ENCODE peak calls at places on chromosomes 11 and 22, in nine cellular contexts. C is A549, W is K562, H is SK-N-SH, Y is GM23338, V is HCT116, G is HepG2, N is Panc1, D is HL-60. A is an unnamed sample.

GRCh38 chr11:28833169-28833568 is 725.0 kb downstream of the METTL15 start:
- DNase-seq in C (no peak), W (no peak), H (no peak), Y (no peak), V (no peak), G (no peak), N (no peak), D (no peak), A (no peak)

GRCh38 chr11:126190792-126191191 is 20.7 kb downstream of the RPUSD4 start:
- DNase-seq in C (no peak), W (no peak), H (no peak), Y (no peak), V (no peak), G (no peak), N (no peak), D (no peak), A (no peak)

GRCh38 chr11:12606597-12606996 is 67.6 kb upstream of the TEAD1 start:
- DNase-seq in C (no peak), W (no peak), H (no peak), Y (no peak), V (no peak), G (no peak), N (no peak), D (no peak), A (no peak)

GRCh38 chr11:13535819-13536218 is 40.0 kb upstream of the PTH start:
- DNase-seq in C (no peak), W (peak), H (peak), Y (peak), V (peak), G (peak), N (no peak), D (no peak), A (no peak)

GRCh38 chr11:1548221-1549070 is 23.6 kb downstream of the DUSP8 start:
- DNase-seq in C (peak), W (no peak), H (peak), Y (peak), V (peak), G (no peak), N (peak), D (peak), A (no peak)

GRCh38 chr11:104531075-104531474 is 367.1 kb upstream of the PDGFD start:
- DNase-seq in C (peak), W (no peak), H (no peak), Y (peak), V (no peak), G (peak), N (peak), D (no peak), A (no peak)

GRCh38 chr11:66725646-66726045 is 3.4 kb downstream of the SPTBN2 start:
- DNase-seq in C (no peak), W (no peak), H (no peak), Y (peak), V (no peak), G (no peak), N (no peak), D (no peak), A (no peak)

GRCh38 chr22:25622011-25622410 is 57.5 kb downstream of the GRK3 start:
- DNase-seq in C (no peak), W (no peak), H (no peak), Y (no peak), V (no peak), G (no peak), N (no peak), D (no peak), A (no peak)

GRCh38 chr11:96474263-96474662 is 84.5 kb downstream of the JRKL start:
- DNase-seq in C (no peak), W (no peak), H (no peak), Y (no peak), V (no peak), G (no peak), N (no peak), D (no peak), A (no peak)

GRCh38 chr11:78234006-78234405 is 45.3 kb downstream of the USP35 start:
- DNase-seq in C (no peak), W (no peak), H (no peak), Y (peak), V (no peak), G (no peak), N (no peak), D (no peak), A (no peak)

GRCh38 chr11:36702330-36703054 is 104.5 kb upstream of the RAG2 start:
- DNase-seq in C (peak), W (peak), H (peak), Y (peak), V (peak), G (peak), N (peak), D (peak), A (peak)

DNA sequence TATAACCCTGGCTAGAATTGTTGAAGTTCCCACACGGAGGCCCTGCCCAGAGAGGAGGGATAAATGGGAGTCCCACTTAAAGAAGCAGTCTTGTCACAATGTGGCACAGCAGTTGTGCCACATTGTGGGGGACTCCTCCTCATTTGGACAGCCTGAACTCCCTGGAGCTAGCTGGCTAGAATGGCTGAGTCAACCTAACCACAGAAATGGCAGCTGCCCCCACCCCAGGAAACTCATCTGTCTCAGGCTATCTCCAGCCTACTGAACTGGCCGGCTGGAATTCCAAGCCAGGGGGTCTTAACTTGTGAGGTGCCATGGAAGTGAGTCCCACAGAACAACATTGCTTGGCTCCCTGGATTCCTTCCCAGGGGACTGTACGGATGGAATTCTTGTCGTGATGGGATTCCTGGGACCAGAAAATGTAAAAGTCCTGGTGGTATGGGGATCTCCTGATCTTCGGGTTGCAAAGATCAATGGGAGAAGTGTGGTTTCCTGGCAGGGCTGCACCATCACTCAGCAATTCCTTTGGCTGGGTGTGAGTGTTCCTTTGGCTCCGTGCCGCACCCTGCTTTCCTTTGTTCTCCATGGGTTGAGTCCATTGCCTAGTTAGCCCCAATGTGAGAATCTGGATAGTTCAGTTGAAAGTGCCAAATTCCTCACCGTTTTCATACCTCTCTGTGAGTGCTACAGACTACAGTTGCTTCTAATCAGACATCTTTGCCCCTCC is 791.2 kb upstream of the FAT3 start:
- DNase-seq in C (no peak), W (no peak), H (no peak), Y (no peak), V (no peak), G (no peak), N (no peak), D (no peak), A (no peak)
- TF ChIP-seq REST in C (no peak), W (no peak), H (no peak), Y (no peak), V (no peak), G (no peak), N (no peak), D (no peak), A (no peak)

GRCh38 chr11:443542-444199 is 1.9 kb upstream of the ANO9 start:
- DNase-seq in C (no peak), W (no peak), H (no peak), Y (peak), V (no peak), G (no peak), N (no peak), D (no peak), A (no peak)
- TF ChIP-seq REST in C (no peak), W (no peak), H (no peak), Y (no peak), V (no peak), G (no peak), N (no peak), D (no peak), A (no peak)

GRCh38 chr22:27988704-27989103 is 69.6 kb upstream of the PITPNB start:
- DNase-seq in C (no peak), W (no peak), H (no peak), Y (no peak), V (no peak), G (no peak), N (no peak), D (no peak), A (no peak)

GRCh38 chr22:27986459-27986858 is 67.4 kb upstream of the PITPNB start:
- DNase-seq in C (no peak), W (no peak), H (no peak), Y (no peak), V (no peak), G (no peak), N (no peak), D (no peak), A (no peak)

GRCh38 chr22:27986937-27987336 is 67.9 kb upstream of the PITPNB start:
- DNase-seq in C (no peak), W (no peak), H (no peak), Y (no peak), V (no peak), G (no peak), N (no peak), D (no peak), A (no peak)

GRCh38 chr22:27985323-27986275 is 66.5 kb upstream of the PITPNB start:
- DNase-seq in C (no peak), W (no peak), H (no peak), Y (no peak), V (no peak), G (no peak), N (no peak), D (no peak), A (no peak)

DNA sequence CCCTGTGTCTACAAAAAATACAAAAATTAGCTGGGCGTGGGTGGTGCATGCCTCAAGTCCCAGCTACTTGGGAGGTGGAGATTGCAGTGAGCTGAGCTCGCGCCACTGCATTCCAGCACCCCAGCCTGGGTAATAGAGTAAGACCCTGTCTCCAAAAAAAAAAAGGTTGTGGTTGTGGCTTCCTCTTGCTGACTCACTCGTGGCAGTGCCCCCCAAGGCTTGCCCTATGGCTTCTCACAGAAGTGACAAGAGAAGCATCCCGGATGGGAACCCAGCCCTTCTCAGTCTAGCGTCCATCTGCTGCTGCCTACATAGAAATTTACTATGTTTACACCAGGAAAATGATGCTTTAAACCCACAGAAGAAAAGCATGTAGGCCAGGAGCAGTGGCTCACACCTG is 68.5 kb upstream of the PITPNB start:
- DNase-seq in C (no peak), W (no peak), H (no peak), Y (no peak), V (no peak), G (no peak), N (no peak), D (no peak), A (no peak)
- TF ChIP-seq REST in C (no peak), W (no peak), H (no peak), Y (no peak), V (no peak), G (no peak), N (no peak), D (no peak), A (no peak)

DNA sequence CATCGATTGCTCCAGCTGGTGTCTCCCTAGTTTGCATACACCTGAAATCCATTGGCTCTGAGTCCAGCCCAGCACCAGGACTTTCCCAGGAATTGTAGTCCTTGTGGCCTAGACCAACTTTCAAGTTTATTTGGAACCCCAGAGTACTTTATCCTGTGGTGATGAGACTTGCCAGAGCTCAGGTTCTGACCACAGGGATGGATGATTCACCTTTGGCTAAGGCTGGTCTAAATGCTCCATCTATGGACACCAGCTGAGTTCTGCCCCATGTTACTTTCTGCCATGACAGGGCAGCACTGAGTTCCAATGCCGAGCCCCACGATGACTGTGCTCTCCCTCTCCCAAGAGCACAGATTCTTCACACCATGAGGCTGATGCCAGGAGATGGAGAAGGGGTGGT is 17.3 kb upstream of the INSC start:
- DNase-seq in C (no peak), W (no peak), H (no peak), Y (no peak), V (no peak), G (no peak), N (no peak), D (no peak), A (no peak)
- TF ChIP-seq REST in C (no peak), W (no peak), H (no peak), Y (no peak), V (no peak), G (no peak), N (no peak), D (no peak), A (no peak)

DNA sequence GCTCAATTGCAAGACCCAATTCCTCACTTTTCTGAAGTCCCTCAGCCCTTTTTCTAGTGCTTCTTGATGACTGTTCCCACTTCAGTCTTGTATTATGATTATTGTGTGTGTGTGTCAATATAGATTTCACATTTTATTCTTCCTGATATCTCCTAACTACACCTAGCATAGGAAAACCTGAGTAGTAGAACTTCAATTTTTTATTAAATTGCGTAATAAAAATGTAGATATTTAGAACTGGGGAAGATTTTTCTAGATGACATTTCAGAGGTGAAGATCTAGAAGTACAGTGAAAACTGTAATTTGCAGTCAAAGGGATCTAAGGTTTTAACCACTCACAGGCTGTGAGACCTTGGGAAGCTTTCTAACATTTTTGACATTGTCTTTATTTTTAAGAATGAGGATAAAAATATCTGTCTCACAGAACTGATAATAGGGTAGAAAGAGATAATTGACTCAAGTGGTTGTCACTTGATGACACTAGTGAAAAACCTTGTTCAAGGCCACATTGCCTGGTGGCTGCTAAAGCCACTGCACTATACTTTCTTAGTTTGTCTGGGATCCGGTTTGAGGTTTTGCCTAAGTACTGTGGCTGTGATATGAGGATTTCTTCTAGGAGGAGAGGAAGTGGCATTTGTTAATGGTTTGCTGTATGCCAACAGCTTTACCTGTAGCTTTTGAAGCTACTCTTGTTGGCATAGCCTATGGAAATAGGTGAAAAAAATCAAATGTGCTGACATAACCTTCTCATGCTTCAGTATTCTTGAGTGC is 32.2 kb upstream of the SESN3 start:
- DNase-seq in C (no peak), W (no peak), H (no peak), Y (no peak), V (no peak), G (no peak), N (no peak), D (no peak), A (no peak)
- TF ChIP-seq REST in C (no peak), W (no peak), H (no peak), Y (no peak), V (no peak), G (no peak), N (no peak), D (no peak), A (no peak)

DNA sequence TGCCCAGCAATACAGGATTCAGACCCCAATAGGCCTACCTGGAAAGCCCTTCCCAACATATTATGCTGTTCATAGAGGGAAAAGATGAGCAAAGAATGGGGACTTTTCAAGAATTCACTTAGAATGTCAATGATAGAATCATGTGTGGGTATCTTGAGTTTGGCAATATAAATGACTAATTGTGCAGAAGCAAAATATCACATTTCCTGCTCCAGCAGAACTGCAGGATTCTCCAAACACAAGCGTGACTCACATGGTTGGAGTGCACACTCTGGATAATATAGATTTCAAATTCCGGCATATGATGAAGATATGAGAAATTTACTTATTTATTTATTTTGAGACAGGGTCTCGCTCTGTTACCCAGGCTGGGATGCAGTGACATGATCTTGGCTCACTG is 12.5 kb upstream of the APOL5 start:
- DNase-seq in C (no peak), W (no peak), H (no peak), Y (no peak), V (no peak), G (no peak), N (no peak), D (no peak), A (no peak)
- TF ChIP-seq REST in C (no peak), W (no peak), H (no peak), Y (no peak), V (no peak), G (no peak), N (no peak), D (no peak), A (no peak)

DNA sequence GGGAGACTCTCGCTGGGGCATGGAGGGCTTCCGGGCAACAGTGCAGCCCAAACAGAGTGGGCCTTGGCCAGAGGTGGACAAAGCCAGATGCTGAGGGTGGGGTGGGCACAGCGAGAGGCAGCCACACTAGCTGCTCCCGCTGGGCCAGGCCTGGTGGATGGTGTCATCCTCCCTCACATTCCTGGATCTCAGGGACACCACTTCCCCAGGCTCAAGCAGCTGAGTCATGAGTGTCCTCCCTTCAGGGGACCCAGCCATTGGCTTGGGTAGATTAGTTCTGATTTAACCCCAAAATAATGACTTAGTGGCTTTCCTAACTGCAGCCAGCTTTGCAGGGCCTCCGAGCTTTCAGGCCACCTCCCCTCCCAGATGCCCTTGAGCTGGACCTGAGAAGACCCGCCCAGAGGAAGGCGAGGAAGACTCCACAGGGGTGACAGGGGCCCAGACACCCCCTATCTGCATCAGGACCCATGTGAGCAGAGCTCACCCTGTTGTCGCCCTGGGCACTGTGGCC is 25.9 kb upstream of the WNT7B start:
- DNase-seq in C (peak), W (peak), H (no peak), Y (no peak), V (no peak), G (no peak), N (no peak), D (no peak), A (no peak)
- TF ChIP-seq REST in C (no peak), W (no peak), H (no peak), Y (no peak), V (no peak), G (no peak), N (no peak), D (no peak), A (no peak)